ENCODE peak calls at places on chromosomes 13 and 19, in four cellular contexts. J, K, A and S are unnamed samples.

GRCh38 chr13:73036566-73036965 is 22.2 kb upstream of the KLF5 start:
- DNase-seq in A (no peak), J (no peak), K (no peak), S (no peak)

GRCh38 chr19:45955905-45956608 is 17.6 kb downstream of the NOVA2 start:
- DNase-seq in K (no peak), J (peak), A (no peak), S (peak)

GRCh38 chr13:113098163-113098732 is 7.3 kb upstream of the F7 start:
- DNase-seq in K (no peak), A (no peak), J (no peak), S (no peak)

GRCh38 chr19:10305139-10305806 is 4.3 kb downstream of the ZGLP1 start:
- DNase-seq in J (no peak), A (no peak), K (no peak), S (no peak)

GRCh38 chr19:5943623-5944022 is 29.6 kb downstream of the CAPS start:
- DNase-seq in A (no peak), J (no peak), K (no peak), S (no peak)

GRCh38 chr19:1853295-1854031 is 5.2 kb upstream of the REXO1 start:
- DNase-seq in J (peak), K (peak), A (peak), S (peak)

GRCh38 chr19:49954092-49954825 is 6.7 kb downstream of the SIGLEC11 start:
- DNase-seq in K (no peak), J (peak), A (no peak), S (peak)

GRCh38 chr13:73842621-73843020 is 291.6 kb downstream of the KLF12 start:
- DNase-seq in A (no peak), K (no peak), J (no peak), S (no peak)

GRCh38 chr13:28741080-28741479 is 22.3 kb upstream of the SLC46A3 start:
- DNase-seq in J (no peak), A (no peak), K (no peak), S (no peak)

GRCh38 chr13:34634443-34634842 is 307.6 kb upstream of the NBEA start:
- DNase-seq in J (no peak), K (no peak), A (no peak), S (no peak)

GRCh38 chr13:36888645-36889044 is 31.4 kb downstream of the SMAD9 start:
- DNase-seq in A (no peak), J (no peak), K (no peak), S (no peak)

GRCh38 chr13:91154553-91154952 is 192.9 kb upstream of the MIR17HG start:
- DNase-seq in A (no peak), J (no peak), K (no peak), S (no peak)

GRCh38 chr19:56110515-56111448 is 10.3 kb downstream of the ZNF787 start:
- DNase-seq in A (no peak), K (peak), J (peak), S (no peak)

GRCh38 chr13:25659091-25659502 is 287.3 kb downstream of the ATP8A2 start:
- DNase-seq in K (peak), J (no peak), A (peak), S (peak)

GRCh38 chr13:52884429-52884828 is 36.0 kb upstream of the PCDH8 start:
- DNase-seq in A (no peak), K (no peak), J (no peak), S (no peak)

GRCh38 chr13:39600766-39601165 is 2.2 kb downstream of the LHFPL6 start:
- DNase-seq in A (no peak), J (no peak), K (no peak), S (no peak)

GRCh38 chr19:46349311-46349993 is 2.6 kb downstream of the PPP5C start:
- DNase-seq in J (no peak), A (no peak), K (no peak), S (no peak)

GRCh38 chr13:75347457-75347856 is 134.5 kb downstream of the TBC1D4 start:
- DNase-seq in K (no peak), J (no peak), A (no peak), S (no peak)

GRCh38 chr13:36681894-36682624 is 8.2 kb downstream of the SERTM1 start:
- DNase-seq in K (no peak), A (no peak), J (no peak), S (no peak)

GRCh38 chr19:56133858-56134654 is 7.0 kb upstream of the ZNF444 start:
- DNase-seq in A (no peak), J (no peak), K (no peak), S (no peak)

GRCh38 chr13:37656247-37656940 is 57.8 kb upstream of the POSTN start:
- DNase-seq in J (no peak), K (no peak), A (no peak), S (no peak)

GRCh38 chr13:114130708-114131580 is 1.5 kb downstream of the RASA3 start:
- DNase-seq in A (no peak), K (no peak), J (peak), S (no peak)

GRCh38 chr13:22839554-22840286 is 341.1 kb upstream of the SGCG start:
- DNase-seq in J (no peak), A (no peak), K (no peak), S (no peak)

GRCh38 chr13:21033224-21033855 is 28.0 kb downstream of the LATS2 start:
- DNase-seq in J (no peak), K (peak), A (peak), S (peak)

GRCh38 chr13:98368019-98368418 is 190.9 kb upstream of the RNF113B start:
- DNase-seq in J (no peak), K (no peak), A (no peak), S (no peak)

GRCh38 chr13:46367622-46368327 is 19.3 kb downstream of the RUBCNL start:
- DNase-seq in K (no peak), A (no peak), J (no peak), S (no peak)

GRCh38 chr19:29062486-29063435 is 150.2 kb downstream of the UQCRFS1 start:
- DNase-seq in J (no peak), A (no peak), K (no peak), S (no peak)

GRCh38 chr13:36736119-36736726 is 62.4 kb downstream of the SERTM1 start:
- DNase-seq in A (peak), J (no peak), K (peak), S (no peak)

GRCh38 chr13:21762512-21762911 is 91.6 kb downstream of the FGF9 start:
- DNase-seq in J (no peak), A (no peak), K (no peak), S (no peak)

GRCh38 chr19:55253842-55254624 is 4.8 kb downstream of the PPP6R1 start:
- DNase-seq in J (peak), K (peak), A (no peak), S (no peak)

GRCh38 chr19:51119089-51119488 is 5.6 kb upstream of the SIGLEC9 start:
- DNase-seq in K (no peak), A (no peak), J (no peak), S (no peak)

GRCh38 chr13:107284168-107284567 is 716.2 kb upstream of the ARGLU1 start:
- DNase-seq in J (no peak), K (no peak), A (no peak), S (no peak)

GRCh38 chr19:53868091-53868891 is 608 bp downstream of the MYADM start:
- DNase-seq in J (peak), K (peak), A (peak), S (peak)

GRCh38 chr19:17346109-17346671 is 8.8 kb downstream of the GTPBP3 start:
- DNase-seq in K (peak), A (peak), J (peak), S (no peak)

GRCh38 chr13:112097770-112098169 is 30.8 kb downstream of the SOX1 start:
- DNase-seq in A (no peak), K (no peak), J (no peak), S (no peak)
- TF ChIP-seq POLR2AphosphoS5 in A (no peak), K (no peak), J (no peak), S (no peak)

GRCh38 chr19:41352609-41353465 is 885 bp downstream of the TGFB1 start:
- DNase-seq in K (peak), J (peak), A (peak), S (peak)
- TF ChIP-seq CTCF in K (no peak), J (peak), A (peak), S (no peak)

GRCh38 chr19:13842294-13843103 is 34.4 kb upstream of the NANOS3 start:
- DNase-seq in A (peak), K (peak), J (peak), S (peak)

GRCh38 chr19:13839938-13840750 is 36.8 kb upstream of the NANOS3 start:
- DNase-seq in K (peak), J (peak), A (no peak), S (peak)

GRCh38 chr19:13840751-13841338 is 36.1 kb upstream of the NANOS3 start:
- DNase-seq in J (peak), A (no peak), K (no peak), S (no peak)

GRCh38 chr19:13843104-13843921 is 33.6 kb upstream of the NANOS3 start:
- DNase-seq in K (peak), J (peak), A (peak), S (peak)

DNA sequence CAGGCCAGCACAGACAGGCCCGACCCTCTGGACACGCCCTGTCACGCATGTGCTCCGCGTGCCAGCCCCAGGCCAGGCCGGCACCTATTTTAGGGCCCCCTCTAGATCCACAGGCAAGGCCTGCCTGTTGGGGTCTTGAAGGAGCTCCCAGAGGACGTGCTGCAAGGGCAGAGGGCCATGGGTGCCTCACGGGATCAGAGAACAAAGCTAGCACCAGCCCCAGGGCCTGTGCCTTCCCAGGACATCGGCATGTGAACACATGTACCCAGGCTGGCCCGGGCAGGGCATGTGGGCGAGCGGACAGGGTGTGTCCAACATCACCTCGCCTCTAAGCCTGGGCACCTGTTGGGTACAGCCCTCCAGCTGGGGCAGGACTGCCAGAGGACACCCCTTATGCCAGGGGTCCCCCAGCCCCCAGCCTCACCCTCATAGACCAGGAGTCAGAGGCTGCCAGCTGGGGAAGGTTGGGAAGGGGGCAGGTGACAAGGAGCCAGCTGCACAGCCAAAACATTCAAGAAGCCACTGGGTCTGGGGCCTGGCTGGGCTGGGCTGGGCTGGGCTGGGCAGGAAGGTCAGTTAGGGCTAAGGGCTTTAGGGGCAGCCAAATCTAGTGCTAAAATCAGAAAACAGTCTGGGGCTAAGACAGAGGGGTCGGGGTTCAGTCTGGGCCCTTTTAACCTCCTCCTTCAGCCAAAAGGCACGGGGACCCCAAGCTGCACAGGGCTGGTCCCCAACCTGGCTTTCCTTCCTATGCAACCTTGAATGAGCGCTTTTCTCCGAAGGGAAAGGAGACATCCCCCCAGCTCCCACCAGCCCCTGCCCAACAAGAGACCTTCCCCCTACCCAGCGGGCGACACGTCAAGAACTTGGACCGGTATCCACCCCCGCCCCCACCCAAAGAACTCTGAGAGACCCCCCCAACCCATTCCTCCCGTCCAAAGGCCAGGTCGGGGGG is 35.3 kb upstream of the NANOS3 start:
- DNase-seq in J (peak), K (peak), A (peak), S (peak)
- TF ChIP-seq POLR2A in J (no peak), K (no peak), A (peak), S (peak)

GRCh38 chr19:4196587-4197148 is 14.2 kb downstream of the ANKRD24 start:
- DNase-seq in J (no peak), A (no peak), K (no peak), S (no peak)

GRCh38 chr19:4197228-4197624 is 14.7 kb downstream of the ANKRD24 start:
- DNase-seq in A (no peak), J (no peak), K (no peak), S (no peak)

GRCh38 chr19:4197625-4198466 is 15.4 kb downstream of the ANKRD24 start:
- DNase-seq in J (no peak), K (no peak), A (no peak), S (no peak)

GRCh38 chr19:4194353-4194752 is 11.9 kb downstream of the ANKRD24 start:
- DNase-seq in A (no peak), J (no peak), K (no peak), S (no peak)

DNA sequence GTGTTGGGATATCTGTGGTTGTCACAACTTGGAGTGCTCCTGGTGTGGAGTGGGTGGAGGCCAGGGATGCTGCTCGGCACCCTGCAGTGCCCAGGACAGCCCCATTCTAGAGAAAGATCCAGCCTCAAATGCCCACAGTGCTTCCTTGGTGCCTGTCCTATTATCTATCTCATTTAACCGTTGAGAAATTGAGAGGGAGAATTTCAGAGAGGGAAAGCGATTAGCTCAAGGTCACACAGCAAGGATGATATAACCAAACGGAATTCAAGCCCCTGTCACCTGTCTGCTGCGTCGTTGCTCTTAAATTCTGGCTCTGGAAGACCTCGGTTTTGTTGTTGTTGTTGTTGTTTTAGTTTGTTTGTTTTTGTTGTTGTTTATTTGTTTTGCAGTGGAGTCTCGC is 13.5 kb downstream of the ANKRD24 start:
- DNase-seq in K (no peak), A (no peak), J (no peak), S (no peak)
- TF ChIP-seq POLR2AphosphoS5 in K (no peak), A (no peak), J (no peak), S (no peak)

GRCh38 chr19:48498922-48499321 is 12.7 kb downstream of the LMTK3 start:
- DNase-seq in J (no peak), K (no peak), A (no peak), S (no peak)
- TF ChIP-seq CTCF in J (no peak), K (no peak), A (no peak), S (no peak)

GRCh38 chr19:40419780-40420179 is 6.0 kb downstream of the SERTAD1 start:
- DNase-seq in J (no peak), K (no peak), A (no peak), S (no peak)

GRCh38 chr19:40420451-40420765 is 5.4 kb downstream of the SERTAD1 start:
- DNase-seq in A (no peak), K (no peak), J (no peak), S (no peak)

GRCh38 chr19:40421468-40421778 is 4.4 kb downstream of the SERTAD1 start:
- DNase-seq in J (no peak), K (no peak), A (no peak), S (no peak)

GRCh38 chr19:40422428-40423226 is 3.2 kb downstream of the SERTAD1 start:
- DNase-seq in A (no peak), J (peak), K (no peak), S (no peak)

GRCh38 chr19:40420766-40421467 is 4.9 kb downstream of the SERTAD1 start:
- DNase-seq in J (peak), K (peak), A (peak), S (peak)
- TF ChIP-seq POLR2A in J (peak), K (no peak), A (peak), S (peak)

GRCh38 chr19:35109395-35110112 is 6.1 kb upstream of the FXYD3 start:
- DNase-seq in A (no peak), K (peak), J (no peak), S (no peak)
- TF ChIP-seq POLR2AphosphoS5 in A (no peak), K (no peak), J (no peak), S (no peak)

GRCh38 chr19:40570313-40571004 is 6.2 kb upstream of the SHKBP1 start:
- DNase-seq in K (peak), A (peak), J (peak), S (peak)
- TF ChIP-seq CTCF in K (no peak), A (peak), J (no peak), S (no peak)

DNA sequence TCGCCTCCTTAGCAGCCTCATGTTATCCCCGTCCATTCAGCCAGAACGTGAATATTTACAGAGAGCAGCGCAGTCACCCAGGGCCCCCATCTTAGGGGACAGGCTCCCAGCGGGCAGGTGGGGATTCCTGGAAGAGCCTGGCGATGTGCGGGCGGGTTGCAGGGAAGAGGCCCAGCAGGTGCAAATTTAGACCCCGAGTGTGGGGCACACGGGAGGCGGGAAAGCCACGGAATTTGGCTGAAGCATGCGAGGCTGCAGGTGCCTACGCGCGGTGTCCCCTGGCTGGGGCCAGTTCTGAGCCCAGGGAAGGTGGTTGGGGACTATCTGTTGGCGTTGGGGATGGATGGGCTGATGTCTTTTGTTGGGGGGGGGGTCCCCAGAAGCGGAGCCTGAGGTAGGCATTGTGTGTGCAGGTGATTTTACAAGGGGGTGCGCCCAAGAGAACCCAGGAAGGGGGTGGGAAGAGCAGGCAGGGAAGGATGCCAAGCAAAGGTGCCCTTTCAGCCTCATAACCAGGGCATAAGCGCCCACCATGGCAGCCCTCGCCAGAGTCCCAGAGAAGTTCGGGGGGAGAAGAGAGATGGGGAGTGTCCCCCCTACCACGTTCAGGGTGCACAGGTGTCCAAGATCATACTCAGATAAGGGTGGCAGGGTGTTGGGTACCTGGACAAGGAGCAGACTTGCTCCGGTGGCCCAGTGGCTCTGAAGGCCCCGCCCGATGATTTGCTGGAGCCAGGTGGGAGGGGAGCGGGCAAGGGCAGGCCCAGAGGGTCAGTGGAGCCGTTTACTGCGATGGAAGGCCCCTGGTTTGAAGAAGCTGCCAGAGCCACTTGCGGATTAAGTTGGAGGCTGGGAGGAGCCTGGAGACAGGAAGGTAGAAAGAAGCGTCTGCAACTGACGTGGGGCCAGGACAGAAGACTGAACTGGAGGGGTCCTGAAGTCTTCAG is 1.2 kb downstream of the TPGS1 start:
- DNase-seq in J (peak), A (no peak), K (no peak), S (no peak)
- TF ChIP-seq POLR2A in J (no peak), A (no peak), K (no peak), S (no peak)

DNA sequence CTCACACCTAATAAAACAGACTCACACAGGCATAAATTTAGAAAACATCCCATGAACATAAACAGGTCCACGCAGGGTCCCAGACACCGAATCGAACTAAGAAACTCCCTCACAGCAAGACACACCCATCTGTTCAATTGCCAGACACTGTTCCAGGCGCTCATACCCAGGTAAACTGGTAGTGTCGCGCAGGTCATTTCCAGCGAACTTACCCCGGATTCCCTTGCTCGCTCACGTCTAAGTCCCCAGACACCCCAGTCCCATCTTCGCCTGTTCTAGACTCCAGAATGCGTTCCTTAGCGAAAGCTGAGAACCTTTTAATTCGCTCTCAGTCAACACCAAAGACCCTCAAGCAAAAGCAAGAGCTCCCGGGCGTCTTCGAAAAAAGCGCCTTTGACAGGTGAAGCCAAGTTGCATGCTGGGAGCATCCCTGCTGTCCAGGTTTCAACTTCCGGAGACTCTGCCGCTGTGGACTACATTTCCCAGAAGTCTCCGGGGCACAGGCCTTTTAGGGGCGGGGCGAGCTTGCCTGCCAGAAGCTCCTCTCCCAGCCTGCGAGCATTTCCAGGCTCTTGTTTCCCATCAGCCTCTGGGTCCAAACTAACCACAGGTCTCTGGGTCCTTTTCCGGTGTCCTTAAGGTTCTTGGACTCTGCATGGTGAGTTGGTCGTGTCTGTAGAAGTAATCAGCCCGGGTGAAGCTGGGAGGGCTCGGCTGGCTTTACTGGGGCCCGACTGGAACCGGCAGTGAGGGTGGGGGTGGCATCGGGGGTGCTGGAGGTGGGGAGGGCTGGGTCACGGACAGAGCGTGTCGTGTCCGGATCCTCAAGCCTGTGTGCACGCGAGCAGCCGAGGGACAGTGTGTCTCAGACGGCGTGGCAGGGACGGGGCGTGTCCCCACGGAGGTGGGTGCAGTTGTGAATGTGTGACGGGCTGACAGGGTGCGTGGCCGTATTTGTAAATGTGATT is at the start of gene ZNF283:
- DNase-seq in K (peak), J (peak), A (peak), S (peak)
- TF ChIP-seq POLR2AphosphoS5 in K (peak), J (peak), A (peak), S (peak)